ENCODE peak calls at places on chromosomes 11 and 22, in seven cellular contexts. V is kidney epithelial cell; E is fibroblast of the conjunctiva; H is endothelial cell of umbilical vein; K is NCI-H1092 treated with DMSO at 0.1 percent for 48 hours; X is EL; A is stimulated activated CD4-positive, alpha-beta T cell treated with anti-CD3 and anti-CD28 coated beads, Interleukin-4, amount 100 ng/mL, for 1 hour. R is an unnamed sample.
A peak's percentile ranks its signal among the peaks of the same experiment; 100 is the strongest.

GRCh38 chr11:44312876-44313275 is 2.9 kb upstream of the ALX4 start:
- DNase-seq in K (no peak), V (no peak), A (no peak), E (no peak), X (no peak), H (no peak), R (no peak)

GRCh38 chr11:13883042-13883441 is 79.5 kb upstream of the SPON1 start:
- DNase-seq in H (no peak), X (no peak), K (no peak), V (no peak), E (no peak), A (no peak), R (no peak)

GRCh38 chr11:19571906-19572305 is 140.7 kb upstream of the NAV2 start:
- DNase-seq in E (no peak), H (no peak), A (no peak), X (no peak), K (no peak), V (no peak), R (no peak)

GRCh38 chr11:12088047-12088481 is 22.3 kb upstream of the MICAL2 start:
- DNase-seq in H (peak; percentile 74), A (no peak), K (no peak), X (peak; percentile 81), E (no peak), V (no peak), R (peak; percentile 73)

GRCh38 chr11:112297248-112297866 is 36.7 kb upstream of the PLET1 start:
- DNase-seq in A (no peak), V (no peak), X (no peak), H (no peak), K (no peak), E (no peak), R (no peak)

GRCh38 chr11:123033895-123034294 is 28.0 kb downstream of the HSPA8 start:
- DNase-seq in V (no peak), A (no peak), K (peak; percentile 21), E (no peak), H (peak; percentile 32), X (peak; percentile 47), R (no peak)

GRCh38 chr22:50329236-50329635 is 2.4 kb upstream of the DENND6B start:
- DNase-seq in H (no peak), V (no peak), X (peak; percentile 77), E (no peak), A (no peak), K (no peak), R (peak; percentile 24)

GRCh38 chr11:115585361-115586024 is 81.3 kb upstream of the CADM1 start:
- DNase-seq in K (no peak), E (no peak), X (no peak), H (no peak), A (no peak), V (no peak), R (no peak)

GRCh38 chr22:32037236-32037635 is 5.8 kb upstream of the SLC5A1 start:
- DNase-seq in X (no peak), A (no peak), E (no peak), K (no peak), V (no peak), H (no peak), R (no peak)

GRCh38 chr22:25970348-25970995 is 198.8 kb upstream of the SEZ6L start:
- DNase-seq in A (no peak), V (no peak), E (no peak), X (no peak), H (no peak), K (peak; percentile 81), R (no peak)

GRCh38 chr22:47060718-47061117 is 298.3 kb downstream of the TBC1D22A start:
- DNase-seq in X (no peak), V (no peak), H (no peak), E (no peak), A (no peak), K (no peak), R (no peak)

GRCh38 chr11:10233581-10233980 is 60.4 kb downstream of the SBF2 start:
- DNase-seq in E (no peak), X (peak; percentile 90), K (no peak), A (no peak), V (peak; percentile 38), H (peak; percentile 44), R (no peak)

R was measured in cardiac muscle cell.